ENCODE peak calls at places on chromosomes 16 and 17, in nine cellular contexts. J is stomach, G is left ventricle myocardium inferior, A is tibial artery, Q is ascending aorta, E is Peyer's patch, H is adrenal gland, U is right atrium auricular region, C is ovary. V is an unnamed sample. For H3K36me3 and H3K4me1, the result is how much of the 10 kb centered on the place peaks cover.

GRCh38 chr17:63335818-63336217 is 110.3 kb downstream of the CYB561 start:
- DNase-seq in U (no peak), H (no peak), Q (no peak), J (no peak), C (no peak), E (no peak), G (no peak), A (no peak), V (no peak)

GRCh38 chr17:6546069-6546718 is 10.2 kb downstream of the PITPNM3 start:
- DNase-seq in G (no peak), H (no peak), E (no peak), C (no peak), Q (no peak), J (no peak), U (no peak), A (no peak), V (no peak)

GRCh38 chr17:35192708-35193107 is 1.5 kb downstream of the SLC35G3 start:
- DNase-seq in J (no peak), G (no peak), E (no peak), H (no peak), Q (no peak), C (no peak), A (no peak), U (no peak), V (no peak)

GRCh38 chr17:61639818-61640217 is 48.8 kb upstream of the NACA2 start:
- DNase-seq in H (no peak), C (no peak), A (no peak), G (no peak), J (no peak), E (no peak), Q (no peak), U (no peak), V (no peak)

GRCh38 chr17:79830303-79830702 is 8.9 kb downstream of the CBX4 start:
- DNase-seq in Q (no peak), J (no peak), A (no peak), U (no peak), H (no peak), C (no peak), G (no peak), E (no peak), V (no peak)

GRCh38 chr16:54288592-54289241 is 2.1 kb upstream of the IRX3 start:
- DNase-seq in U (no peak), A (no peak), C (no peak), E (no peak), G (no peak), Q (no peak), H (no peak), J (no peak), V (no peak)

GRCh38 chr16:84763629-84764028 is 56.2 kb upstream of the CRISPLD2 start:
- DNase-seq in E (no peak), H (no peak), U (no peak), A (no peak), G (no peak), J (no peak), Q (no peak), C (no peak), V (no peak)

GRCh38 chr16:8569650-8570338 is 20.5 kb downstream of the TMEM114 start:
- DNase-seq in C (no peak), Q (no peak), G (no peak), E (no peak), U (no peak), A (no peak), H (no peak), J (no peak), V (no peak)

GRCh38 chr17:58786586-58787295 is 31.1 kb downstream of the PPM1E start:
- DNase-seq in H (peak), G (no peak), E (no peak), J (peak), U (no peak), A (no peak), Q (no peak), C (no peak), V (no peak)

GRCh38 chr16:15598648-15599190 is 44.2 kb downstream of the MARF1 start:
- DNase-seq in H (no peak), Q (no peak), A (no peak), U (no peak), G (no peak), E (no peak), C (no peak), J (no peak), V (no peak)

GRCh38 chr16:70573451-70574121 is 50.0 kb downstream of the SF3B3 start:
- DNase-seq in U (no peak), G (peak), A (peak), C (no peak), Q (no peak), J (no peak), H (no peak), E (no peak), V (no peak)

GRCh38 chr16:68746951-68747350 is 9.9 kb downstream of the CDH1 start:
- DNase-seq in A (no peak), C (no peak), J (no peak), U (no peak), Q (no peak), G (no peak), E (no peak), H (no peak), V (no peak)

GRCh38 chr17:34728771-34729310 is 149.5 kb downstream of the TMEM132E start:
- DNase-seq in G (no peak), U (no peak), J (no peak), E (no peak), C (no peak), H (no peak), Q (no peak), A (no peak), V (no peak)

GRCh38 chr17:71828182-71828596 is 292.6 kb upstream of the SOX9 start:
- DNase-seq in C (no peak), G (no peak), H (no peak), A (no peak), E (no peak), U (no peak), J (no peak), Q (no peak), V (no peak)

GRCh38 chr16:57022445-57022844 is 33.1 kb downstream of the NLRC5 start:
- DNase-seq in U (no peak), H (no peak), G (no peak), E (no peak), C (no peak), Q (no peak), A (no peak), J (no peak), V (no peak)

GRCh38 chr16:51382215-51382614 is 231.1 kb upstream of the SALL1 start:
- DNase-seq in E (no peak), U (no peak), A (no peak), Q (no peak), C (no peak), G (no peak), H (no peak), J (no peak), V (no peak)

GRCh38 chr17:66779186-66779585 is 55.7 kb upstream of the CACNG5 start:
- DNase-seq in Q (no peak), E (no peak), G (no peak), C (no peak), H (no peak), U (no peak), J (no peak), A (no peak), V (no peak)

GRCh38 chr17:39555368-39555767 is 52.4 kb downstream of the NEUROD2 start:
- DNase-seq in U (no peak), H (no peak), Q (no peak), G (no peak), J (no peak), E (no peak), A (no peak), C (no peak), V (no peak)

GRCh38 chr17:39548494-39548893 is 59.2 kb downstream of the NEUROD2 start:
- DNase-seq in E (no peak), H (no peak), C (no peak), Q (no peak), G (peak), A (no peak), U (peak), J (no peak), V (no peak)

GRCh38 chr17:39547713-39548478 is 59.8 kb downstream of the NEUROD2 start:
- DNase-seq in G (peak), Q (no peak), J (peak), U (peak), A (peak), C (peak), E (peak), H (peak), V (peak)

GRCh38 chr17:39553326-39553945 is 54.3 kb downstream of the NEUROD2 start:
- DNase-seq in H (peak), E (no peak), J (no peak), C (no peak), G (no peak), A (no peak), U (no peak), Q (no peak), V (no peak)

DNA sequence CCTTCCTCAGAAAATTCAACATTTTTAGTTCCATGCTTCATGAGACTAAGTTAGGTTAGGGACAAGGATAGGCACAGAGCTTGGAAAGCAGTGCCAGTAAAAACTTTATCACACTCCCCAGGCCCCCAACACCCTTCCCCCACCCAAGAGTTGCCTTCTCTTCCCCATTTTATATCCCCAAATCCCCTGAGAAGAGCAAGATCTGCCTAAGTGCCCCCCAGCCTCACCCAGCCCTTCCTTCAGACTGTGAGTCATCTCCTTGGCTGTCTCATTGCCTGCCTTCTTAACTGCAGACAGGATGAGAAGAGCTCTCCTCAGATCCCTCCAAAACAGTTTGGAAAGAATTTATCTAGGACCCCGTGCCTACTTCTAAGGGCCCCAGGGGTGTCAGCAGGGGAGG is 55.8 kb downstream of the NEUROD2 start:
- DNase-seq in U (no peak), H (no peak), A (no peak), Q (no peak), J (no peak), G (no peak), E (no peak), C (no peak), V (no peak)
- H3K36me3 ChIP-seq in U (under half), H (under half), A (under half), Q (half or more), J (under half), G (half or more), E (under half), C (under half), V (under half)

GRCh38 chr16:3576211-3576610 is 992 bp downstream of the NLRC3 start:
- DNase-seq in C (no peak), G (no peak), H (no peak), A (no peak), Q (no peak), E (no peak), J (no peak), U (no peak), V (no peak)

GRCh38 chr16:3575491-3575890 is 1.7 kb downstream of the NLRC3 start:
- DNase-seq in U (no peak), H (no peak), G (no peak), A (no peak), Q (no peak), E (no peak), C (no peak), J (no peak), V (no peak)

GRCh38 chr16:3578121-3578520 is 918 bp upstream of the NLRC3 start:
- DNase-seq in C (no peak), A (no peak), Q (no peak), U (no peak), H (no peak), J (no peak), E (no peak), G (no peak), V (peak)

GRCh38 chr16:3578610-3579551 is 1.7 kb upstream of the NLRC3 start:
- DNase-seq in Q (no peak), H (no peak), E (no peak), J (peak), A (no peak), U (no peak), G (no peak), C (no peak), V (peak)

GRCh38 chr16:3577302-3577752 is at the start of gene NLRC3:
- DNase-seq in A (no peak), J (no peak), C (no peak), G (no peak), Q (no peak), H (no peak), E (no peak), U (no peak), V (peak)
- H3K4me1 ChIP-seq in A (under half), J (under half), C (under half), G (under half), Q (under half), H (under half), E (under half), U (under half), V (under half)

GRCh38 chr17:32189343-32189742 is 47.0 kb downstream of the RHOT1 start:
- DNase-seq in Q (no peak), G (no peak), E (no peak), J (no peak), U (no peak), A (no peak), C (no peak), H (no peak), V (no peak)

GRCh38 chr17:32185875-32186274 is 43.6 kb downstream of the RHOT1 start:
- DNase-seq in G (no peak), A (no peak), E (no peak), U (no peak), C (no peak), H (no peak), Q (no peak), J (no peak), V (no peak)

GRCh38 chr17:32187276-32187675 is 45.0 kb downstream of the RHOT1 start:
- DNase-seq in H (no peak), A (no peak), E (no peak), U (no peak), C (no peak), Q (no peak), G (no peak), J (no peak), V (no peak)

GRCh38 chr17:32192379-32192778 is 50.1 kb downstream of the RHOT1 start:
- DNase-seq in G (no peak), Q (no peak), H (no peak), J (no peak), U (no peak), C (no peak), E (no peak), A (no peak), V (no peak)

GRCh38 chr17:32191306-32191705 is 49.0 kb downstream of the RHOT1 start:
- DNase-seq in Q (no peak), H (no peak), A (no peak), E (no peak), C (no peak), J (no peak), U (no peak), G (no peak), V (no peak)
- H3K4me3 ChIP-seq in Q (no peak), H (no peak), A (no peak), E (no peak), C (no peak), J (no peak), U (no peak), G (no peak), V (no peak)

DNA sequence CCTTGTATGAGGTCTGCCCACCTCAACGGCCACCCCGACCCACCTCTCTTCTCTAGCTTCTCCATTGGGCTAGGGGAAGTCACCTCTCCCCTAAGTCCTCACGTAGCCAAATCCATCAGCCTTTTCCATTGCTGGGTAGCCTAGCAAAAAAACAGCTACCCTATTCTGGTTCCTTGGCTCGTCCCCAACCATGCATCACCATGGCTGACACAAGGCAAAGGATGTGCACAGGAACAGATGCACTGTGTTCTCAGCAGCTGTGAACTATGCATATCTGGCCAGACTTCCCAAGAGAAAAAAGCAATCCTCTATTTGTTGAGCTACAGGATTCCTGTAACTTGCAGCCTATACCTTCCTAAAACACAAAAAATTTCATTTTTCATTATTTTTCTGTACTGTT is 22.0 kb upstream of the FLCN start:
- DNase-seq in G (no peak), A (no peak), J (no peak), U (peak), H (no peak), E (no peak), Q (no peak), C (no peak), V (no peak)
- H3K36me3 ChIP-seq in G (half or more), A (half or more), J (half or more), U (half or more), H (under half), E (under half), Q (half or more), C (under half), V (under half)

DNA sequence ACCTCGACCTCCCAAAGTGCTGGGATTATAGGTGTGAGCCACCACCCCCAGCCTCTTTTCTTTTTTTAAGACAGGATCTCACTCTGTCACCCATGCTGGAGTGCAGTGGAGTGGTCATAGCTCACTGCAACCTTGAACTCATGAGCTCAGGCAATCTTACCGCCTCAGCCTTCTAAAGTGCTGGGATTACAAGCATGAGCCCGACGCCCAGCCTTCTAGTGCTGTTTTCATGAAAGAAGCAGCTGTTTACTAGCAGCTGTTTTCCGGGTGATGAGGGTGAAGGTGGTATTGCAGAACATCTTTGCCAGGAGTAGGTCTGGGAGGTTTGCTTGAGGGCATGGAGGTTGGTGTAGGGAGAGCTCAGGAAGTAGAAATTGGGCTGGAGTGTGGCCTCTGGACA is 2.0 kb downstream of the ADCY7 start:
- DNase-seq in A (no peak), C (no peak), Q (no peak), E (no peak), H (no peak), G (no peak), J (no peak), U (no peak), V (no peak)
- H3K4me1 ChIP-seq in A (under half), C (under half), Q (under half), E (under half), H (under half), G (under half), J (half or more), U (under half), V (half or more)

DNA sequence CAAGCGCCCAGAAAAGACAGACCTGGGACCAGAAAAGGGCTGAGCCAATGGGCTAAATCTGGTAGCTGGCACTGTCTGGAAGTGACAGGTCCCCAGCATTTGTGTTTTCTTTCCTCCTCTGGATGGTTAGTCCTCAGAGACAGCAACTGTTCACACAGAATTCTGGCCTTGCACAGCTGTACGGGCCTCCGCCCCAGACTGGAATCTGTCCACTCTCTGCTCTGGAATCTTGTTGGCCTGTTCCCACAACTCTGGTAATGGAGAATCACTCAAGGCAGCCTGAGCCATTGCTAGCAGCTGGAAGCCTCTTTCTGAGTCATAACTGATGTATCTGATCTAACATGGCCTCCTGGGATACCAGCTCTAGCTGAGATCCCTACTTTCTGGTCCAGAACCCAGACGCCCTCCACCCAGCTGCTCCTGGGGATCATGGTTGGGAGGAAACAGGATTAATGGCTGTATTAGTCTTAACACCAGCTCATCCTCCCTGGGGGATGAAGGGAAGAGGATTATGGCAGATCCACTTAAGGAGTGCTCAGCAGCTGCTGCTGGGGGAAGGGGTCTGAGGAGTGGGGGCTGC is 9.1 kb downstream of the ZNF668 start:
- DNase-seq in J (no peak), C (no peak), Q (no peak), A (peak), G (peak), U (peak), H (peak), E (no peak), V (no peak)
- H3K4me3 ChIP-seq in J (no peak), C (no peak), Q (no peak), A (no peak), G (no peak), U (no peak), H (no peak), E (no peak), V (no peak)

GRCh38 chr16:31145398-31145990 is 4.4 kb downstream of the PRSS36 start:
- DNase-seq in C (no peak), H (no peak), A (no peak), G (no peak), Q (no peak), J (no peak), E (no peak), U (no peak), V (no peak)
- H3K36me3 ChIP-seq in C (under half), H (under half), A (under half), G (under half), Q (under half), J (under half), E (under half), U (under half), V (under half)